ENCODE peak calls at places on chromosomes 12 and 14, in eight cellular contexts. One of them, this sample, is unnamed.

GRCh38 chr12:123444396-123445026 is 8.0 kb upstream of the RILPL2 start:
- DNase-seq in GM03348: no peak
- DNase-seq in NCI-H345: no peak
- DNase-seq in neural crest cell: no peak
- DNase-seq in stromal cell of bone marrow: peak
- DNase-seq in NCI-H446 treated with DMSO at 0.1 percent for 48 hours: no peak
- DNase-seq in SIG-M5: no peak
- DNase-seq in fibroblast of lung: peak
- DNase-seq in this sample: no peak

GRCh38 chr14:104355949-104356737 is 217.8 kb downstream of the KIF26A start:
- DNase-seq in GM03348: no peak
- DNase-seq in NCI-H345: no peak
- DNase-seq in neural crest cell: no peak
- DNase-seq in stromal cell of bone marrow: no peak
- DNase-seq in NCI-H446 treated with DMSO at 0.1 percent for 48 hours: no peak
- DNase-seq in SIG-M5: no peak
- DNase-seq in fibroblast of lung: no peak
- DNase-seq in this sample: no peak

GRCh38 chr12:47007048-47007447 is 72.4 kb upstream of the PCED1B start:
- DNase-seq in GM03348: no peak
- DNase-seq in NCI-H345: no peak
- DNase-seq in neural crest cell: no peak
- DNase-seq in stromal cell of bone marrow: no peak
- DNase-seq in NCI-H446 treated with DMSO at 0.1 percent for 48 hours: no peak
- DNase-seq in SIG-M5: no peak
- DNase-seq in fibroblast of lung: no peak
- DNase-seq in this sample: no peak

GRCh38 chr14:90678846-90679362 is 137.3 kb downstream of the TTC7B start:
- DNase-seq in GM03348: no peak
- DNase-seq in NCI-H345: no peak
- DNase-seq in neural crest cell: no peak
- DNase-seq in stromal cell of bone marrow: no peak
- DNase-seq in NCI-H446 treated with DMSO at 0.1 percent for 48 hours: no peak
- DNase-seq in SIG-M5: no peak
- DNase-seq in fibroblast of lung: no peak
- DNase-seq in this sample: no peak

GRCh38 chr12:14961466-14962155 is at the start of gene ARHGDIB:
- DNase-seq in GM03348: no peak
- DNase-seq in NCI-H345: no peak
- DNase-seq in neural crest cell: no peak
- DNase-seq in stromal cell of bone marrow: no peak
- DNase-seq in NCI-H446 treated with DMSO at 0.1 percent for 48 hours: no peak
- DNase-seq in SIG-M5: peak
- DNase-seq in fibroblast of lung: no peak
- DNase-seq in this sample: no peak

GRCh38 chr14:103386632-103387329 is 1.6 kb downstream of the MARK3 start:
- DNase-seq in GM03348: peak
- DNase-seq in NCI-H345: no peak
- DNase-seq in neural crest cell: no peak
- DNase-seq in stromal cell of bone marrow: no peak
- DNase-seq in NCI-H446 treated with DMSO at 0.1 percent for 48 hours: no peak
- DNase-seq in SIG-M5: no peak
- DNase-seq in fibroblast of lung: peak
- DNase-seq in this sample: no peak

GRCh38 chr14:50156111-50156510 is 39.7 kb upstream of the VCPKMT start:
- DNase-seq in GM03348: no peak
- DNase-seq in NCI-H345: no peak
- DNase-seq in neural crest cell: no peak
- DNase-seq in stromal cell of bone marrow: no peak
- DNase-seq in NCI-H446 treated with DMSO at 0.1 percent for 48 hours: no peak
- DNase-seq in SIG-M5: no peak
- DNase-seq in fibroblast of lung: no peak
- DNase-seq in this sample: no peak

GRCh38 chr12:11875414-11875935 is 195.3 kb upstream of the BCL2L14 start:
- DNase-seq in GM03348: no peak
- DNase-seq in NCI-H345: peak
- DNase-seq in neural crest cell: no peak
- DNase-seq in stromal cell of bone marrow: no peak
- DNase-seq in NCI-H446 treated with DMSO at 0.1 percent for 48 hours: no peak
- DNase-seq in SIG-M5: no peak
- DNase-seq in fibroblast of lung: no peak
- DNase-seq in this sample: no peak

GRCh38 chr14:99527427-99528076 is 46.3 kb downstream of the CCNK start:
- DNase-seq in GM03348: no peak
- DNase-seq in NCI-H345: no peak
- DNase-seq in neural crest cell: no peak
- DNase-seq in stromal cell of bone marrow: no peak
- DNase-seq in NCI-H446 treated with DMSO at 0.1 percent for 48 hours: no peak
- DNase-seq in SIG-M5: no peak
- DNase-seq in fibroblast of lung: no peak
- DNase-seq in this sample: no peak